ENCODE peak calls at places on chromosome 15, in six cellular contexts. Z is LNCaP clone FGC, S is GDM1, K is HL-60, T is ELR, E is esophagus muscularis mucosa. P is an unnamed sample.

GRCh38 chr15:58980351-58980939 is 7.0 kb upstream of the RNF111 start:
- DNase-seq in Z (no peak), S (peak; percentile 21), K (no peak), T (peak; percentile 61), E (no peak), P (no peak)

GRCh38 chr15:101781927-101782326 is 21.4 kb upstream of the OR4F6 start:
- DNase-seq in Z (no peak), S (no peak), K (no peak), T (no peak), E (no peak), P (no peak)

GRCh38 chr15:100779331-100780207 is 100.1 kb upstream of the ALDH1A3 start:
- DNase-seq in Z (no peak), S (no peak), K (no peak), T (no peak), E (peak; percentile 72), P (peak; percentile 34)

GRCh38 chr15:67510597-67511225 is 10.2 kb upstream of the C15orf61 start:
- DNase-seq in Z (no peak), S (no peak), K (no peak), T (peak; percentile 82), E (no peak), P (no peak)

GRCh38 chr15:39195988-39196486 is 384.8 kb upstream of the THBS1 start:
- DNase-seq in Z (no peak), S (no peak), K (no peak), T (peak; percentile 99), E (no peak), P (no peak)

GRCh38 chr15:35557544-35557943 is 11.6 kb upstream of the DPH6 start:
- DNase-seq in Z (no peak), S (no peak), K (no peak), T (peak; percentile 88), E (no peak), P (no peak)

GRCh38 chr15:100241572-100242479 is 99.9 kb downstream of the ADAMTS17 start:
- DNase-seq in Z (no peak), S (no peak), K (no peak), T (peak; percentile 43), E (no peak), P (peak; percentile 58)

GRCh38 chr15:64050281-64051092 is 4.2 kb upstream of the DAPK2 start:
- DNase-seq in Z (peak; percentile 86), S (no peak), K (no peak), T (no peak), E (no peak), P (no peak)

GRCh38 chr15:90018216-90018831 is 17.2 kb downstream of the ZNF710 start:
- DNase-seq in Z (no peak), S (no peak), K (no peak), T (no peak), E (no peak), P (no peak)

GRCh38 chr15:85280203-85280602 is 100.2 kb upstream of the AKAP13 start:
- DNase-seq in Z (no peak), S (no peak), K (no peak), T (no peak), E (no peak), P (no peak)

GRCh38 chr15:85168642-85169173 is 187.1 kb downstream of the PDE8A start:
- DNase-seq in Z (no peak), S (no peak), K (no peak), T (peak; percentile 47), E (no peak), P (peak; percentile 57)

GRCh38 chr15:62745621-62746180 is 296.8 kb upstream of the TPM1 start:
- DNase-seq in Z (no peak), S (no peak), K (no peak), T (no peak), E (no peak), P (no peak)

GRCh38 chr15:80059786-80060489 is 462 bp downstream of the ZFAND6 start:
- DNase-seq in Z (no peak), S (peak; percentile 73), K (peak; percentile 31), T (peak; percentile 68), E (peak; percentile 94), P (no peak)

GRCh38 chr15:95880630-95881029 is 449.9 kb upstream of the NR2F2 start:
- DNase-seq in Z (no peak), S (no peak), K (no peak), T (no peak), E (no peak), P (no peak)

GRCh38 chr15:45128971-45129639 is 574 bp downstream of the DUOXA1 start:
- DNase-seq in Z (no peak), S (no peak), K (no peak), T (no peak), E (no peak), P (no peak)

GRCh38 chr15:65305144-65305758 is 774 bp downstream of the RNU5B-1 start:
- DNase-seq in Z (no peak), S (no peak), K (no peak), T (no peak), E (no peak), P (no peak)

GRCh38 chr15:69976366-69976994 is 121.2 kb downstream of the TLE3 start:
- DNase-seq in Z (no peak), S (peak; percentile 37), K (peak; percentile 23), T (peak; percentile 58), E (no peak), P (no peak)

GRCh38 chr15:32974691-32975090 is 219.8 kb downstream of the FMN1 start:
- DNase-seq in Z (no peak), S (no peak), K (no peak), T (no peak), E (no peak), P (no peak)

GRCh38 chr15:80415331-80415730 is 11.1 kb downstream of the ARNT2 start:
- DNase-seq in Z (no peak), S (no peak), K (no peak), T (no peak), E (no peak), P (no peak)

GRCh38 chr15:73336756-73337155 is 32.0 kb downstream of the HCN4 start:
- DNase-seq in Z (no peak), S (no peak), K (no peak), T (no peak), E (no peak), P (no peak)